ENCODE peak calls at places on chromosomes 13 and 19, in six cellular contexts. One of them, this sample, is unnamed.

GRCh38 chr13:110869805-110870706 is 44.8 kb downstream of the ANKRD10 start:
- DNase-seq in AG09309: peak
- DNase-seq in esophagus squamous epithelium: peak
- DNase-seq in posterior cingulate gyrus: peak
- DNase-seq in stimulated activated CD4-positive, alpha-beta T cell treated with anti-CD3 and anti-CD28 coated beads, Interleukin-12 subunit alpha, Interleukin-12 subunit beta, amount 100 ng/mL, for 48 hours: peak
- DNase-seq in PC-9: peak
- DNase-seq in this sample: peak

GRCh38 chr19:9052894-9053293 is 34.0 kb upstream of the OR1M1 start:
- DNase-seq in stimulated activated CD4-positive, alpha-beta T cell treated with anti-CD3 and anti-CD28 coated beads, Interleukin-12 subunit alpha, Interleukin-12 subunit beta, amount 100 ng/mL, for 48 hours: no peak
- DNase-seq in esophagus squamous epithelium: no peak
- DNase-seq in posterior cingulate gyrus: no peak
- DNase-seq in PC-9: no peak
- DNase-seq in AG09309: no peak
- DNase-seq in this sample: no peak

GRCh38 chr13:44780586-44781280 is 204.6 kb upstream of the TSC22D1 start:
- DNase-seq in AG09309: no peak
- DNase-seq in stimulated activated CD4-positive, alpha-beta T cell treated with anti-CD3 and anti-CD28 coated beads, Interleukin-12 subunit alpha, Interleukin-12 subunit beta, amount 100 ng/mL, for 48 hours: no peak
- DNase-seq in esophagus squamous epithelium: no peak
- DNase-seq in posterior cingulate gyrus: no peak
- DNase-seq in PC-9: no peak
- DNase-seq in this sample: no peak

GRCh38 chr13:85298387-85298924 is 500.8 kb downstream of the SLITRK6 start:
- DNase-seq in AG09309: no peak
- DNase-seq in posterior cingulate gyrus: no peak
- DNase-seq in stimulated activated CD4-positive, alpha-beta T cell treated with anti-CD3 and anti-CD28 coated beads, Interleukin-12 subunit alpha, Interleukin-12 subunit beta, amount 100 ng/mL, for 48 hours: no peak
- DNase-seq in PC-9: no peak
- DNase-seq in esophagus squamous epithelium: no peak
- DNase-seq in this sample: no peak

GRCh38 chr19:6164906-6165531 is 29.6 kb downstream of the ACSBG2 start:
- DNase-seq in stimulated activated CD4-positive, alpha-beta T cell treated with anti-CD3 and anti-CD28 coated beads, Interleukin-12 subunit alpha, Interleukin-12 subunit beta, amount 100 ng/mL, for 48 hours: no peak
- DNase-seq in PC-9: no peak
- DNase-seq in AG09309: no peak
- DNase-seq in posterior cingulate gyrus: no peak
- DNase-seq in esophagus squamous epithelium: no peak
- DNase-seq in this sample: no peak

GRCh38 chr13:32164622-32165268 is 133.2 kb downstream of the FRY start:
- DNase-seq in PC-9: peak
- DNase-seq in esophagus squamous epithelium: no peak
- DNase-seq in stimulated activated CD4-positive, alpha-beta T cell treated with anti-CD3 and anti-CD28 coated beads, Interleukin-12 subunit alpha, Interleukin-12 subunit beta, amount 100 ng/mL, for 48 hours: no peak
- DNase-seq in posterior cingulate gyrus: peak
- DNase-seq in AG09309: no peak
- DNase-seq in this sample: peak

GRCh38 chr19:54469496-54469934 is 3.6 kb downstream of the CDC42EP5 start:
- DNase-seq in PC-9: no peak
- DNase-seq in posterior cingulate gyrus: peak
- DNase-seq in AG09309: no peak
- DNase-seq in stimulated activated CD4-positive, alpha-beta T cell treated with anti-CD3 and anti-CD28 coated beads, Interleukin-12 subunit alpha, Interleukin-12 subunit beta, amount 100 ng/mL, for 48 hours: no peak
- DNase-seq in esophagus squamous epithelium: no peak
- DNase-seq in this sample: no peak

GRCh38 chr13:49540552-49540951 is 44.8 kb downstream of the PHF11 start:
- DNase-seq in stimulated activated CD4-positive, alpha-beta T cell treated with anti-CD3 and anti-CD28 coated beads, Interleukin-12 subunit alpha, Interleukin-12 subunit beta, amount 100 ng/mL, for 48 hours: no peak
- DNase-seq in esophagus squamous epithelium: no peak
- DNase-seq in PC-9: no peak
- DNase-seq in posterior cingulate gyrus: no peak
- DNase-seq in AG09309: no peak
- DNase-seq in this sample: peak

GRCh38 chr13:90534617-90535340 is 812.7 kb upstream of the MIR17HG start:
- DNase-seq in esophagus squamous epithelium: no peak
- DNase-seq in PC-9: no peak
- DNase-seq in posterior cingulate gyrus: no peak
- DNase-seq in stimulated activated CD4-positive, alpha-beta T cell treated with anti-CD3 and anti-CD28 coated beads, Interleukin-12 subunit alpha, Interleukin-12 subunit beta, amount 100 ng/mL, for 48 hours: no peak
- DNase-seq in AG09309: no peak
- DNase-seq in this sample: no peak

GRCh38 chr13:36096411-36097184 is 34.6 kb downstream of the DCLK1 start:
- DNase-seq in esophagus squamous epithelium: no peak
- DNase-seq in posterior cingulate gyrus: no peak
- DNase-seq in stimulated activated CD4-positive, alpha-beta T cell treated with anti-CD3 and anti-CD28 coated beads, Interleukin-12 subunit alpha, Interleukin-12 subunit beta, amount 100 ng/mL, for 48 hours: no peak
- DNase-seq in AG09309: no peak
- DNase-seq in PC-9: no peak
- DNase-seq in this sample: peak

GRCh38 chr19:46324277-46324676 is 22.6 kb upstream of the PPP5C start:
- DNase-seq in PC-9: no peak
- DNase-seq in stimulated activated CD4-positive, alpha-beta T cell treated with anti-CD3 and anti-CD28 coated beads, Interleukin-12 subunit alpha, Interleukin-12 subunit beta, amount 100 ng/mL, for 48 hours: no peak
- DNase-seq in AG09309: no peak
- DNase-seq in esophagus squamous epithelium: no peak
- DNase-seq in posterior cingulate gyrus: no peak
- DNase-seq in this sample: no peak

GRCh38 chr13:25916119-25916518 is 135.7 kb downstream of the SHISA2 start:
- DNase-seq in esophagus squamous epithelium: no peak
- DNase-seq in posterior cingulate gyrus: no peak
- DNase-seq in PC-9: no peak
- DNase-seq in AG09309: no peak
- DNase-seq in stimulated activated CD4-positive, alpha-beta T cell treated with anti-CD3 and anti-CD28 coated beads, Interleukin-12 subunit alpha, Interleukin-12 subunit beta, amount 100 ng/mL, for 48 hours: no peak
- DNase-seq in this sample: no peak

GRCh38 chr13:113183450-113184129 is 24.9 kb downstream of the PCID2 start:
- DNase-seq in posterior cingulate gyrus: no peak
- DNase-seq in esophagus squamous epithelium: no peak
- DNase-seq in PC-9: no peak
- DNase-seq in stimulated activated CD4-positive, alpha-beta T cell treated with anti-CD3 and anti-CD28 coated beads, Interleukin-12 subunit alpha, Interleukin-12 subunit beta, amount 100 ng/mL, for 48 hours: no peak
- DNase-seq in AG09309: no peak
- DNase-seq in this sample: peak

GRCh38 chr19:58305065-58305931 is at the start of gene ERVK3-1:
- DNase-seq in PC-9: peak
- DNase-seq in AG09309: peak
- DNase-seq in esophagus squamous epithelium: peak
- DNase-seq in stimulated activated CD4-positive, alpha-beta T cell treated with anti-CD3 and anti-CD28 coated beads, Interleukin-12 subunit alpha, Interleukin-12 subunit beta, amount 100 ng/mL, for 48 hours: peak
- DNase-seq in posterior cingulate gyrus: peak
- DNase-seq in this sample: peak

GRCh38 chr13:35309711-35310110 is 166.8 kb downstream of the MAB21L1 start:
- DNase-seq in AG09309: no peak
- DNase-seq in PC-9: no peak
- DNase-seq in posterior cingulate gyrus: no peak
- DNase-seq in esophagus squamous epithelium: no peak
- DNase-seq in stimulated activated CD4-positive, alpha-beta T cell treated with anti-CD3 and anti-CD28 coated beads, Interleukin-12 subunit alpha, Interleukin-12 subunit beta, amount 100 ng/mL, for 48 hours: no peak
- DNase-seq in this sample: no peak

This sample was measured in cardiac fibroblast.